ENCODE peak calls at places on chromosomes 7 and 10, in four cellular contexts. Q is endothelial cell of umbilical vein, Z is IMR-90, D is K562. H is an unnamed sample.

GRCh38 chr10:71074176-71074755 is 138.1 kb upstream of the UNC5B start:
- DNase-seq in D (peak; percentile 69), Q (no peak), Z (no peak), H (peak; percentile 28)

GRCh38 chr7:65750511-65751344 is 122.1 kb upstream of the VKORC1L1 start:
- DNase-seq in D (peak; percentile 98), Q (peak; percentile 92), Z (peak; percentile 84), H (peak; percentile 21)

GRCh38 chr7:149422065-149422913 is 38.6 kb downstream of the ZNF777 start:
- DNase-seq in Z (peak; percentile 53), Q (peak; percentile 69), D (peak; percentile 98), H (no peak)

GRCh38 chr7:138359891-138360582 is 100.0 kb upstream of the TRIM24 start:
- DNase-seq in D (no peak), Q (no peak), Z (no peak), H (no peak)

GRCh38 chr7:93717217-93717900 is 142.8 kb upstream of the CALCR start:
- DNase-seq in D (no peak), Z (no peak), Q (no peak), H (peak; percentile 38)

GRCh38 chr10:72462261-72462660 is 107.5 kb upstream of the DNAJB12 start:
- DNase-seq in Z (no peak), D (no peak), Q (no peak), H (no peak)

GRCh38 chr7:51009716-51010496 is 227.2 kb upstream of the GRB10 start:
- DNase-seq in D (no peak), Q (peak; percentile 5), Z (peak; percentile 28), H (no peak)

GRCh38 chr10:129761981-129762956 is 201.8 kb downstream of the EBF3 start:
- DNase-seq in Z (no peak), Q (no peak), D (no peak), H (no peak)

GRCh38 chr7:80467069-80467468 is 44.8 kb downstream of the GNAT3 start:
- DNase-seq in D (no peak), Z (peak; percentile 85), Q (peak; percentile 6), H (no peak)

GRCh38 chr10:14185501-14186045 is 145.2 kb downstream of the FRMD4A start:
- DNase-seq in D (peak; percentile 33), Z (peak; percentile 90), Q (peak; percentile 33), H (peak; percentile 44)

GRCh38 chr10:119521443-119522204 is 20.9 kb downstream of the RGS10 start:
- DNase-seq in Q (peak; percentile 59), D (no peak), Z (peak; percentile 92), H (peak; percentile 30)

GRCh38 chr7:93623816-93624215 is 49.3 kb upstream of the CALCR start:
- DNase-seq in Z (no peak), Q (no peak), D (no peak), H (no peak)

GRCh38 chr7:116426428-116427156 is 72.9 kb upstream of the CAV2 start:
- DNase-seq in D (no peak), Q (peak; percentile 98), Z (peak; percentile 89), H (peak; percentile 83)

GRCh38 chr7:93889261-93889660 is 1.3 kb downstream of the TFPI2 start:
- DNase-seq in Q (no peak), Z (peak; percentile 92), D (no peak), H (no peak)

GRCh38 chr10:124594240-124594639 is 132.6 kb downstream of the LHPP start:
- DNase-seq in Q (peak; percentile 21), D (no peak), Z (no peak), H (no peak)

GRCh38 chr10:11170993-11171416 is 153.3 kb downstream of the CELF2 start:
- DNase-seq in Q (peak; percentile 47), D (no peak), Z (no peak), H (no peak)

GRCh38 chr7:152910545-152911013 is 151.0 kb downstream of the ACTR3B start:
- DNase-seq in D (no peak), Z (no peak), Q (no peak), H (no peak)

GRCh38 chr7:148501707-148502139 is 88.8 kb upstream of the C7orf33 start:
- DNase-seq in Z (no peak), Q (no peak), D (no peak), H (no peak)

GRCh38 chr10:76911184-76911583 is 726.4 kb downstream of the KCNMA1 start:
- DNase-seq in Z (no peak), D (no peak), Q (no peak), H (no peak)

GRCh38 chr7:55522268-55522902 is 49.9 kb downstream of the VOPP1 start:
- DNase-seq in D (no peak), Q (no peak), Z (no peak), H (no peak)

GRCh38 chr10:9613338-9613737 is 1404.3 kb upstream of the CELF2 start:
- DNase-seq in D (no peak), Q (peak; percentile 29), Z (peak; percentile 16), H (no peak)

GRCh38 chr10:3755440-3756359 is 29.3 kb downstream of the KLF6 start:
- DNase-seq in Q (peak; percentile 75), Z (peak; percentile 64), D (no peak), H (no peak)

GRCh38 chr10:124525751-124526600 is 64.4 kb downstream of the LHPP start:
- DNase-seq in Q (no peak), Z (no peak), D (no peak), H (no peak)

GRCh38 chr10:57579926-57580325 is 687.8 kb downstream of the IPMK start:
- DNase-seq in Q (no peak), D (no peak), Z (peak; percentile 2), H (no peak)

GRCh38 chr7:85075864-85076263 is 111.0 kb downstream of the SEMA3D start:
- DNase-seq in Z (no peak), D (no peak), Q (no peak), H (no peak)

GRCh38 chr10:16105082-16105481 is 244.8 kb upstream of the MINDY3 start:
- DNase-seq in D (no peak), Z (no peak), Q (peak; percentile 3), H (no peak)

GRCh38 chr7:95931460-95932232 is 159.3 kb downstream of the DYNC1I1 start:
- DNase-seq in Z (no peak), Q (no peak), D (no peak), H (no peak)

GRCh38 chr10:52387744-52388143 is 73.7 kb downstream of the DKK1 start:
- DNase-seq in Z (no peak), Q (peak; percentile 62), D (no peak), H (peak; percentile 49)

GRCh38 chr10:119199231-119199992 is 8.0 kb upstream of the GRK5 start:
- DNase-seq in Q (peak; percentile 82), Z (peak; percentile 89), D (peak; percentile 21), H (no peak)

GRCh38 chr7:42886129-42886528 is 25.7 kb downstream of the C7orf25 start:
- DNase-seq in Z (no peak), D (no peak), Q (no peak), H (no peak)

GRCh38 chr10:92867235-92867634 is 18.9 kb downstream of the EXOC6 start:
- DNase-seq in Q (no peak), Z (no peak), D (no peak), H (no peak)
- H3K9me1 ChIP-seq in Q (no peaks in the 10 kb centered on the region), Z (no peaks in the 10 kb centered on the region), D (no peaks in the 10 kb centered on the region), H (no peaks in the 10 kb centered on the region)

GRCh38 chr7:18192228-18192627 is 164.6 kb upstream of the PRPS1L1 start:
- DNase-seq in Q (no peak), Z (no peak), D (no peak), H (no peak)

GRCh38 chr7:18191329-18191728 is 163.7 kb upstream of the PRPS1L1 start:
- DNase-seq in Q (peak; percentile 62), D (no peak), Z (no peak), H (no peak)

DNA sequence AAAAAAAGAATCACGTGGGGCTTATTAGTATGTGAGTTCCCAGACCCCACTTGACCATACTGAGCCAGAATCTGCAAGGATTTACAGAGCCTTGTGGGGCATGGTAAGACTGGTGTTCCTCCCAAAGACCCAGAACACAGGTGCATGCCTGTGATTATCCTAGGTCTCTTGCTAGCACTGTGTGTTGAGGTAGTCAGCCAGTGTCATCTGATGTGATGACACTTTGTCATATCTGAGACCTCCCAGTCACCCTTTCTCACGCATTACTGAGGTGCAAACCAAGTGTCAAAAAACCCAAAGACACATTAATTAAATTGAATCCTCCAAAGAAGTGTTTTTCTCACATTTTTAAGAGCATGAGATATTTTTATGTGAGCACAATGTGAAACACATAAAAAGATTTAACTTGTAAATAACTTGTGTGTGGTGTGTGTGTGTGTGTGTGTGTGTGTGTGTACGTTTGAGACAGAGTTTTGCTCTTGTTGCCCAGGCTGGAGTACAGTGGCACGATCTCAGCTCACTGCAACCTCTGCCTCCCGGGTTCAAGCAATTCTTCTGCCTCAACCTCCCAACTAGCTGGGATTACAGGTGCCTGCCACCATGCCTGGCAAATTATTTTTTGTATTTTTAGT is 162.0 kb upstream of the PRPS1L1 start:
- DNase-seq in Z (no peak), Q (no peak), D (no peak), H (no peak)
- H3K9me1 ChIP-seq in Z (no peaks in the 10 kb centered on the region), Q (no peaks in the 10 kb centered on the region), D (no peaks in the 10 kb centered on the region), H (no peaks in the 10 kb centered on the region)

DNA sequence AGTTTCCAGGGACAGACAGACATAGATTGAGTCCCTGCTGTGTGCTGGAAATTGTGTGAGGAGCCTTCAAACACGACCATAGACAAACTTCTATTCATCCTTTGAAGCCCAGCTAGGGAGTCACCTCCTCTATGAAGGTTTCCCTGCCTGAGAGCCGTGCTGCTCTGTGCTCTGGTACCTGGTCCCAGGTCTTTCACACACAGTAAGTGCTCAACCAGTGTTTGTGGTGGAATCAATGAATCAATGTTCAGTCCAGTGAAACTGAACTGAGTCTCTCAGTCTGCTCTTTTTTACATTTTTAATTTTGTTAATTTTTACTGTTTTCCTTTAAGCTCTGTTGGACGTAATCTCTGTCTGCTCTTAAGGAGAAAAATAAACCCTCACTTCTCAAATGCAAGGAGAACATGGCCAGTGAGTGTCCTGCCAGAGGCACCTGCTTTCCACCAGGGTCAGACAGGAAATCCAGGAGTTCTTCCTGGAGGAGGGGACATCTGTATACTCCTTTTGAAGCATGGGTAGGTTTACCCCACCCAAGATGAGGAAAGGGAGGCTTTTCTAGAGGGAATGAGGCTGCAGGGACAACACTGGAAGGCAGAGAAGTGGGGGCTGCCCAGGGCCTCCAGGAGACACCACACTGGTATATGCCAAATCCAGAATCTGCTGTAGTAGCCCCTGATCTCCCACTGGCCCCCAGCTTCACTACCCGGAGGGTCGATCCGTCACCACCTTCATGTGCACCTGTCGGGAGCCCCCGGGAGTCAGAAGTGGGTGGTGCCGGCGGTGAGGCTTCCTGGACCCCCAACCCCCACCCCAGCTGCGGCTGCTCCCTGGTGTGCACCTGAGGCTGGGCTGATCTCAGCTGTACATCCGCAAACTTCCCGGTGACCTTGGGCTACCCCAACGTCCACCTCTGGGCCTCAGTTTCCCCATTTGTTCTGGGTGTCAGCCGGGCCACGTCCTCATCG is 56.2 kb downstream of the MICALL2 start:
- DNase-seq in D (no peak), Z (no peak), Q (no peak), H (no peak)
- H3K9me1 ChIP-seq in D (no peaks in the 10 kb centered on the region), Z (no peaks in the 10 kb centered on the region), Q (no peaks in the 10 kb centered on the region), H (no peaks in the 10 kb centered on the region)

DNA sequence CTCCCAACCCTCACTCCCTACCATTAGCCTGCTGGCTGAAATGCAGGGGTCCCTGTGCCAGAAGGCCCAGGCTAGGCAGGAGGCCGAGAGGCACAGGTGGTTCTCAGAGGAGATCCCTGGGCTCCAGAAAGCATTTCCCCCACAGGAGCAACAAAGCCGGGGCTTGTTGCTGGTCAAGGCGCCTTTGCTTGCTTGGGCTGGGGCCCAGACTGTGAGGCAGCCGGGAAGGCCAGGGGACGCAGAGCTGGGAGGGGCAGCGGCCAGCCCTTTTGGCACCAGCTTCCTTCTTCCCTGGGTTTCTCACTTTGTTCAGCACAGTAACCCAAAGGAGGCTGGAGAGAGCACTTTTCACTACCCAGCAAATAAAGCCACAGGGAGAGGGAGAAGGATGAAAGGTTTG is 48.6 kb downstream of the FBXW4 start:
- DNase-seq in Q (no peak), Z (no peak), D (no peak), H (no peak)
- H3K9me1 ChIP-seq in Q (no peaks in the 10 kb centered on the region), Z (peaks cover 8% of the 10 kb centered on the region), D (no peaks in the 10 kb centered on the region), H (no peaks in the 10 kb centered on the region)